ENCODE peak calls at places on chromosomes 4 and X, in ten cellular contexts. S, Z, A, Q, N, V, U, T, R and W are unnamed samples.

GRCh38 chrX:64394874-64395567 is at the start of gene MTMR8:
- DNase-seq in V (no peak), N (peak), R (no peak), U (peak), Z (no peak), Q (peak), T (peak), S (no peak), A (peak), W (peak)

GRCh38 chr4:61739899-61740298 is 539.8 kb downstream of the ADGRL3 start:
- DNase-seq in Z (no peak), N (no peak), T (no peak), U (no peak), A (no peak), S (no peak), Q (no peak), R (no peak), V (no peak), W (no peak)

GRCh38 chr4:96675916-96676315 is 836.0 kb downstream of the PDHA2 start:
- DNase-seq in Q (no peak), A (no peak), T (no peak), U (no peak), S (peak), V (no peak), Z (no peak), R (no peak), N (no peak), W (no peak)

GRCh38 chr4:147793569-147793968 is 61.7 kb downstream of the ARHGAP10 start:
- DNase-seq in Z (no peak), N (peak), R (no peak), T (no peak), V (no peak), U (no peak), A (no peak), Q (no peak), S (peak), W (no peak)

GRCh38 chr4:120801171-120801758 is 121.3 kb downstream of the PRDM5 start:
- DNase-seq in U (no peak), Q (no peak), A (no peak), N (no peak), R (no peak), Z (no peak), V (no peak), S (peak), T (no peak), W (peak)

GRCh38 chr4:102168580-102168979 is 176.7 kb downstream of the SLC39A8 start:
- DNase-seq in V (no peak), N (no peak), T (no peak), Q (no peak), U (no peak), A (no peak), Z (no peak), R (no peak), S (no peak), W (no peak)

GRCh38 chr4:20761382-20761781 is 61.1 kb downstream of the PACRGL start:
- DNase-seq in V (no peak), A (no peak), R (no peak), T (no peak), Z (no peak), U (no peak), S (no peak), Q (no peak), N (no peak), W (no peak)

GRCh38 chr4:3213661-3214250 is 35.2 kb upstream of the MSANTD1 start:
- DNase-seq in S (no peak), U (no peak), A (no peak), Z (no peak), R (no peak), V (no peak), Q (no peak), T (no peak), N (no peak), W (no peak)

GRCh38 chr4:97468272-97468671 is 675.0 kb downstream of the STPG2 start:
- DNase-seq in Q (no peak), U (no peak), T (no peak), A (no peak), V (no peak), R (no peak), Z (no peak), S (no peak), N (no peak), W (no peak)

GRCh38 chrX:51891821-51892551 is 1.4 kb upstream of the MAGED1 start:
- DNase-seq in T (no peak), V (peak), U (no peak), A (no peak), Z (peak), N (no peak), Q (no peak), R (no peak), S (peak), W (peak)

GRCh38 chr4:125187621-125188176 is 127.1 kb upstream of the FAT4 start:
- DNase-seq in V (no peak), U (no peak), N (no peak), S (no peak), R (no peak), T (no peak), Q (no peak), A (no peak), Z (peak), W (peak)

GRCh38 chrX:357035-357692 is 29.5 kb downstream of the PPP2R3B start:
- DNase-seq in R (no peak), N (no peak), U (no peak), Z (no peak), Q (no peak), A (no peak), T (no peak), V (no peak), S (no peak), W (no peak)

GRCh38 chr4:82431026-82431745 is 796 bp downstream of the ENOPH1 start:
- DNase-seq in U (no peak), T (peak), N (peak), Z (no peak), S (peak), R (peak), V (no peak), A (peak), Q (no peak), W (peak)

GRCh38 chrX:45788941-45789348 is 588.3 kb upstream of the DIPK2B start:
- DNase-seq in Q (no peak), V (no peak), R (no peak), A (no peak), U (no peak), T (peak), N (no peak), Z (peak), S (peak), W (peak)

GRCh38 chr4:54539500-54540029 is 118.2 kb upstream of the KIT start:
- DNase-seq in A (no peak), R (no peak), T (peak), Z (peak), S (peak), V (no peak), U (peak), N (peak), Q (no peak), W (peak)

GRCh38 chrX:106619797-106620196 is 8.0 kb downstream of the RADX start:
- DNase-seq in Z (no peak), T (peak), N (peak), Q (no peak), S (peak), U (no peak), V (no peak), A (no peak), R (no peak), W (peak)

GRCh38 chr4:165864228-165864627 is 8.8 kb upstream of the TLL1 start:
- DNase-seq in N (no peak), A (no peak), T (no peak), R (no peak), V (no peak), Z (no peak), Q (no peak), S (no peak), U (no peak), W (no peak)

GRCh38 chr4:145785391-145786008 is 105.6 kb downstream of the C4orf51 start:
- DNase-seq in A (no peak), N (no peak), V (no peak), S (peak), R (no peak), Z (no peak), Q (no peak), T (no peak), U (no peak), W (peak)

GRCh38 chr4:108335081-108335480 is 166.3 kb upstream of the LEF1 start:
- DNase-seq in A (no peak), S (no peak), U (no peak), Z (no peak), R (no peak), V (no peak), T (no peak), N (no peak), Q (no peak), W (no peak)